ENCODE peak calls at places on chromosomes 3 and 15, in four cellular contexts. A, L, I and C are unnamed samples.

GRCh38 chr15:78907577-78907976 is 34.9 kb downstream of the MORF4L1 start:
- DNase-seq in A (no peak), L (peak), I (no peak), C (no peak)

GRCh38 chr15:82174471-82174870 is 88.1 kb downstream of the EFL1 start:
- DNase-seq in I (no peak), A (no peak), L (no peak), C (no peak)

GRCh38 chr3:28951773-28952556 is 328.9 kb upstream of the RBMS3 start:
- DNase-seq in L (no peak), A (no peak), I (no peak), C (no peak)

GRCh38 chr3:112001516-112001915 is 2.8 kb downstream of the TAGLN3 start:
- DNase-seq in A (no peak), I (no peak), L (no peak), C (no peak)

GRCh38 chr3:12489832-12490231 is 5.6 kb downstream of the TSEN2 start:
- DNase-seq in A (no peak), L (no peak), I (no peak), C (no peak)

GRCh38 chr3:168459229-168459784 is 363.6 kb upstream of the GOLIM4 start:
- DNase-seq in I (no peak), A (no peak), L (no peak), C (no peak)

GRCh38 chr3:47365213-47366153 is 15.3 kb upstream of the PTPN23 start:
- DNase-seq in I (no peak), A (no peak), L (no peak), C (no peak)

GRCh38 chr3:141810161-141810560 is 47.0 kb downstream of the GRK7 start:
- DNase-seq in I (no peak), A (no peak), L (no peak), C (no peak)

GRCh38 chr15:48400086-48400485 is 68.9 kb downstream of the DUT start:
- DNase-seq in I (no peak), L (no peak), A (no peak), C (no peak)